ENCODE peak calls at places on chromosomes 7 and 10, in nine cellular contexts. I is progenitor cell of endocrine pancreas, F is thoracic aorta, L is D721Med, D is upper lobe of right lung, Y is psoas muscle, V is astrocyte of the spinal cord, T is ovary, K is mammary epithelial cell. Q is an unnamed sample.

GRCh38 chr7:75534727-75535307 is 42.7 kb downstream of the SPDYE5 start:
- DNase-seq in I (no peak), F (no peak), L (no peak), D (no peak), Y (no peak), V (peak), T (no peak), K (no peak), Q (peak)

GRCh38 chr7:153440781-153441180 is 611.4 kb upstream of the DPP6 start:
- DNase-seq in I (no peak), F (no peak), L (no peak), D (no peak), Y (no peak), V (no peak), T (no peak), K (no peak), Q (no peak)

GRCh38 chr7:31782411-31782991 is 95.5 kb downstream of the PPP1R17 start:
- DNase-seq in I (no peak), F (no peak), L (no peak), D (no peak), Y (no peak), V (peak), T (no peak), K (peak), Q (peak)

GRCh38 chr7:69825031-69825681 is 226.9 kb downstream of the AUTS2 start:
- DNase-seq in I (no peak), F (no peak), L (no peak), D (no peak), Y (no peak), V (no peak), T (no peak), K (no peak), Q (no peak)

GRCh38 chr7:43038229-43038628 is 74.2 kb upstream of the HECW1 start:
- DNase-seq in I (no peak), F (no peak), L (no peak), D (no peak), Y (no peak), V (peak), T (no peak), K (peak), Q (peak)

GRCh38 chr10:97321807-97322195 is 2.7 kb downstream of the FRAT1 start:
- DNase-seq in I (no peak), F (no peak), L (no peak), D (no peak), Y (no peak), V (no peak), T (no peak), K (no peak), Q (no peak)

GRCh38 chr10:13681095-13681494 is 94.3 kb downstream of the PRPF18 start:
- DNase-seq in I (no peak), F (no peak), L (no peak), D (no peak), Y (no peak), V (no peak), T (no peak), K (no peak), Q (no peak)

GRCh38 chr10:46265981-46266505 is 20.8 kb upstream of the ANTXRL start:
- DNase-seq in I (no peak), F (no peak), L (no peak), D (no peak), Y (no peak), V (no peak), T (no peak), K (no peak), Q (no peak)

GRCh38 chr10:13614530-13615332 is 28.0 kb downstream of the PRPF18 start:
- DNase-seq in I (no peak), F (no peak), L (no peak), D (no peak), Y (no peak), V (peak), T (no peak), K (peak), Q (peak)

GRCh38 chr10:132912685-132913558 is 29.4 kb downstream of the CFAP46 start:
- DNase-seq in I (no peak), F (no peak), L (no peak), D (peak), Y (peak), V (no peak), T (peak), K (no peak), Q (no peak)

GRCh38 chr7:44097064-44097932 is 6.8 kb upstream of the AEBP1 start:
- DNase-seq in I (no peak), F (no peak), L (no peak), D (no peak), Y (no peak), V (no peak), T (no peak), K (no peak), Q (no peak)

GRCh38 chr10:78002541-78003284 is 26.6 kb downstream of the POLR3A start:
- DNase-seq in I (no peak), F (no peak), L (no peak), D (no peak), Y (no peak), V (no peak), T (no peak), K (no peak), Q (no peak)

GRCh38 chr10:74329873-74330272 is 178.9 kb downstream of the ADK start:
- DNase-seq in I (no peak), F (no peak), L (no peak), D (no peak), Y (no peak), V (no peak), T (no peak), K (peak), Q (peak)

GRCh38 chr7:69871213-69871885 is 273.1 kb downstream of the AUTS2 start:
- DNase-seq in I (no peak), F (no peak), L (no peak), D (no peak), Y (no peak), V (peak), T (no peak), K (peak), Q (no peak)

GRCh38 chr10:128361487-128361886 is 235.3 kb upstream of the MKI67 start:
- DNase-seq in I (no peak), F (no peak), L (no peak), D (no peak), Y (no peak), V (no peak), T (no peak), K (no peak), Q (no peak)

GRCh38 chr10:61899045-61899444 is 2.5 kb upstream of the ARID5B start:
- DNase-seq in I (no peak), F (no peak), L (no peak), D (no peak), Y (no peak), V (peak), T (no peak), K (peak), Q (peak)

GRCh38 chr7:141178486-141179135 is 104.7 kb downstream of the TMEM178B start:
- DNase-seq in I (no peak), F (no peak), L (no peak), D (no peak), Y (no peak), V (no peak), T (no peak), K (no peak), Q (no peak)

GRCh38 chr7:129591868-129592267 is 19.7 kb upstream of the NRF1 start:
- DNase-seq in I (no peak), F (no peak), L (no peak), D (no peak), Y (no peak), V (no peak), T (no peak), K (no peak), Q (no peak)

GRCh38 chr7:17147409-17147808 is 151.0 kb upstream of the AHR start:
- DNase-seq in I (no peak), F (no peak), L (no peak), D (no peak), Y (no peak), V (no peak), T (no peak), K (no peak), Q (no peak)

GRCh38 chr10:97689637-97690036 is 2.6 kb upstream of the AVPI1 start:
- DNase-seq in I (no peak), F (no peak), L (no peak), D (no peak), Y (no peak), V (peak), T (no peak), K (peak), Q (peak)

GRCh38 chr10:112713411-112713810 is 236.6 kb upstream of the TCF7L2 start:
- DNase-seq in I (no peak), F (no peak), L (no peak), D (no peak), Y (no peak), V (peak), T (no peak), K (no peak), Q (no peak)

GRCh38 chr7:120794100-120794729 is 63.7 kb downstream of the TSPAN12 start:
- DNase-seq in I (no peak), F (no peak), L (no peak), D (no peak), Y (no peak), V (no peak), T (no peak), K (peak), Q (peak)

GRCh38 chr10:76311752-76312699 is 880.6 kb downstream of the LRMDA start:
- DNase-seq in I (no peak), F (no peak), L (no peak), D (peak), Y (no peak), V (no peak), T (no peak), K (peak), Q (peak)

GRCh38 chr7:2288503-2288902 is 25.7 kb downstream of the SNX8 start:
- DNase-seq in I (no peak), F (no peak), L (no peak), D (no peak), Y (no peak), V (no peak), T (no peak), K (no peak), Q (no peak)

GRCh38 chr10:121595806-121596667 is 2.2 kb downstream of the FGFR2 start:
- DNase-seq in I (no peak), F (no peak), L (peak), D (no peak), Y (no peak), V (no peak), T (peak), K (peak), Q (no peak)

GRCh38 chr7:82841828-82842227 is 320.9 kb downstream of the PCLO start:
- DNase-seq in I (no peak), F (no peak), L (no peak), D (no peak), Y (no peak), V (no peak), T (no peak), K (no peak), Q (no peak)

GRCh38 chr7:108407674-108408073 is 48.6 kb downstream of the NRCAM start:
- DNase-seq in I (no peak), F (no peak), L (no peak), D (no peak), Y (no peak), V (no peak), T (no peak), K (no peak), Q (no peak)

GRCh38 chr7:900331-901040 is 24.1 kb downstream of the GET4 start:
- DNase-seq in I (no peak), F (no peak), L (no peak), D (no peak), Y (no peak), V (no peak), T (no peak), K (no peak), Q (no peak)

GRCh38 chr7:143284591-143285453 is at the start of gene TMEM139:
- DNase-seq in I (no peak), F (no peak), L (no peak), D (peak), Y (no peak), V (no peak), T (no peak), K (no peak), Q (peak)

GRCh38 chr10:57964371-57964770 is 303.3 kb downstream of the IPMK start:
- DNase-seq in I (no peak), F (no peak), L (no peak), D (no peak), Y (no peak), V (peak), T (no peak), K (peak), Q (peak)

GRCh38 chr10:54130394-54130793 is 670.6 kb downstream of the PCDH15 start:
- DNase-seq in I (no peak), F (no peak), L (no peak), D (no peak), Y (no peak), V (no peak), T (no peak), K (no peak), Q (no peak)

GRCh38 chr10:54131833-54132232 is 669.2 kb downstream of the PCDH15 start:
- DNase-seq in I (no peak), F (no peak), L (no peak), D (no peak), Y (no peak), V (no peak), T (no peak), K (no peak), Q (no peak)

GRCh38 chr10:54137396-54137795 is 663.6 kb downstream of the PCDH15 start:
- DNase-seq in I (no peak), F (no peak), L (no peak), D (no peak), Y (no peak), V (no peak), T (no peak), K (no peak), Q (no peak)

GRCh38 chr10:54133201-54133600 is 667.8 kb downstream of the PCDH15 start:
- DNase-seq in I (no peak), F (no peak), L (no peak), D (no peak), Y (no peak), V (no peak), T (no peak), K (no peak), Q (no peak)
- TF ChIP-seq CTCF in I (peak), F (no peak), L (peak), D (peak), Y (no peak), V (peak), T (no peak), K (peak), Q (peak)

DNA sequence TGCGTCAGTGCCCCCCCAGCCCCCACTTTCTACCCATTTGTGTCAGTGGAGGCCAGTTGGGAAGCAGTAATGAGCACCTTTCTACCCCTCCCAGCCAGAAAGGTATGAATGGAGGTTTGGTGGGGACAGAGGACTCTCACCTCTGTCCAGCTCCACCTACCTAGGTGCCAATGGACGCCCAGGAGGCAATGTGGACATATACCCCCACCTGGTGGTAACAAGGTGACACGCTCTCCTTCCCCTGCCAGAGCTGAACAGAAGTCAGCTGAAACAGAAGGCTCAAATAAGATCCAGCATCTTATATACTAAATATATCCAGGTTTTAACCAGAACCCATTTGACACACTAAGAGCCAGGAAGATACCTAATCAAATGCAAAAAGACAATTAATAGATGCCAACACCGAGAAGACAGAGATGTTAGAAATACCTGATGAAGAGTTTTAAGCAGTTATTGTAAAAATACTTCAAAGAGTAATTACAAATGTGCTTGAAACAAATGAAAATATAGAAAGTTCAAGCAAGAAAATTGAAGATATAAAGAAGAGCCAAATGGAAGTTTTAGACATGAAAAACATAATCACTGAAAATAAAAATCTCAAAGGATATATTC is 18.4 kb upstream of the SORCS3 start:
- DNase-seq in I (no peak), F (no peak), L (no peak), D (no peak), Y (no peak), V (peak), T (no peak), K (peak), Q (peak)
- TF ChIP-seq CTCF in I (peak), F (no peak), L (peak), D (no peak), Y (no peak), V (peak), T (no peak), K (peak), Q (peak)

DNA sequence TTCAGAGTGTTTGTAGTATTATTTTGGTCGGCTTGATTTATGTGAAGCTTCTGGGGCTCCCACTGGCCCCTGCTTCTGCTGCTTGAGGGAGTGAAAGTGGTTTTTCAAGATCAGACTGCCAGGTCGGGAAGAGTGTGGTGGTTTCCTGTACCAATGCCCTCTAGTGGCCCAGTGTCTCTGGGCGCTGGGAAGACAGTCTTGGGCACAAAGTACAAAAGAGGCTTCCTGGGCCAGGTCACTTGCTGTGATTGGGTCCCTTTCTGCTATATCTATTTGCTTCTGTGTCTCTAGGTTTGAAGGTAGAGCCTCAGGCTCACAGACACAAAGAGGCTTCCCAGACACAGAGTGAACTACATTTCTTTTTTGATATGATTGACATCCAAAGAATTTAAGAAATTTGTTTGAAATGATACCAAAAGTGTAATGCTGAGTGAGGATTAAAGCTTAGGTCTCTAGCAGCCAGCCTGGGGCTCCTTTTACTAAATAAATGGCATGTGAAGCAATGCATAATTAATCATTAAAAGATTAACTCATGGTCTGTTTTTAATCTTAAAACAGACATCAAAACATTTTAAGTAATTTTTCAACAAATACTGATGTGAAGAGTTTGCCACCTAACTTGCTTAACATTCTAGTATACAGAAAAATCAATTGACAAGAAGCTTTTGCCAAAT is 36.3 kb downstream of the ABCB1 start:
- DNase-seq in I (no peak), F (no peak), L (no peak), D (no peak), Y (no peak), V (no peak), T (no peak), K (peak), Q (peak)
- TF ChIP-seq CTCF in I (peak), F (peak), L (peak), D (peak), Y (peak), V (peak), T (no peak), K (peak), Q (peak)

GRCh38 chr7:100158229-100159098 is at the start of gene TRAPPC14:
- DNase-seq in I (peak), F (no peak), L (peak), D (peak), Y (peak), V (peak), T (peak), K (peak), Q (peak)

GRCh38 chr7:100156331-100157068 is 2.0 kb downstream of the TRAPPC14 start:
- DNase-seq in I (no peak), F (no peak), L (no peak), D (no peak), Y (no peak), V (no peak), T (no peak), K (peak), Q (no peak)

GRCh38 chr7:100159099-100159623 is 638 bp upstream of the TRAPPC14 start:
- DNase-seq in I (no peak), F (no peak), L (no peak), D (no peak), Y (no peak), V (no peak), T (no peak), K (no peak), Q (no peak)

GRCh38 chr7:100157069-100157333 is 1.5 kb downstream of the TRAPPC14 start:
- DNase-seq in I (no peak), F (no peak), L (no peak), D (no peak), Y (no peak), V (no peak), T (no peak), K (no peak), Q (no peak)

DNA sequence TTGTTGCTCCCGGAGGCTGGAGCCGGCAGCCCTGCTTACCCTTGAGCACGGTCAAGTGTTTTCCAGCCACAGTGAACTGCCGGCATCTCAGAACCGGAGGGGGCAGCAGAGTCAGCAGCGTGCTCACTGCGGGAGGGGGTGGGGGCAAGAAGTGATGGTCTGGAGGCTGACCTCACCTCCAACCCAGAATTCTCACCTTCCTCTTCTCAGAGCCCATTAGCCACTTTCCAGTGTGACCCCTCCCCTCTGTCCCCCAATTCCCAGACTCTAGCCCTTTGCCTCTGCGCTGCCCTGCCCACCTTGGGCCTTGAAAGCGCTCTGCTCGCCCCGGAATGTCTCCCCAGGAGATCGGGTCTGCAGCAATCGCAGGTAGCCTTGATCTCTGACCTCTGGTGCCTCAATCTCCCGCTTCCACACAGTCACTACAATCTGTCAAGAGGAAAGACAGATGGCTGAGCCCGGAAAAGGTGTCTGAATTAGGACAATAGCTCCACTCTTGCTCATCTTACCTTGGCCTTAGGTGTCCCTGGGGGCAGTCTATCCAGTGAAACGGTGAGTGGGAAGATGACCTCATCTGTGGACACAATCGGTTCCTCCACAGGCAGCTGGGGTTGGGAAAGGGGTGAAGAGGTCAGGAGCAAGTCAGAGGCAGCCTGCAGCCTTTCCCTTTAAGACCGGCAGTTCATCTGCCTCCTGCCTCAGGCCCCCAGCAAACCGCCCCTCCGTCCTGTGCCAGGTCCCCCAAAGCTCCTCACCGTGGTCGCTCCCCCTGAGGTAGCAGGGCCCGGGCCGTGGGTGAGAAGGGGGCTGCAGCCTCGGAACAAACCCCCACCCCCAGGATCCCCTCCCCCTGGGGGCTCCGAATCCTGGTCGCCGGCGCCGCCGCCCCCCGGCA is 942 bp downstream of the TRAPPC14 start:
- DNase-seq in I (no peak), F (no peak), L (no peak), D (no peak), Y (peak), V (no peak), T (no peak), K (peak), Q (peak)
- TF ChIP-seq CTCF in I (peak), F (no peak), L (no peak), D (no peak), Y (no peak), V (peak), T (no peak), K (peak), Q (no peak)

Q was measured in MCF 10A.